ENCODE peak calls at places on chromosomes 16 and 17, in nine cellular contexts. T is heart left ventricle, U is RWPE1, H is astrocyte of the spinal cord, N is heart right ventricle, I is kidney, X is fibroblast of mammary gland, P is sigmoid colon, M is brain microvascular endothelial cell. V is an unnamed sample.

GRCh38 chr16:927931-928330 is 42.9 kb downstream of the LMF1 start:
- DNase-seq in T (no peak), U (no peak), H (no peak), N (no peak), I (peak; percentile 53), X (no peak), P (no peak), M (no peak), V (no peak)

GRCh38 chr16:71542377-71542776 is 16.2 kb downstream of the CHST4 start:
- DNase-seq in T (no peak), U (peak; percentile 44), H (no peak), N (peak; percentile 22), I (no peak), X (peak; percentile 47), P (no peak), M (peak; percentile 28), V (no peak)

GRCh38 chr17:6423931-6424330 is 11.0 kb downstream of the AIPL1 start:
- DNase-seq in T (no peak), U (no peak), H (no peak), N (no peak), I (no peak), X (no peak), P (no peak), M (no peak), V (no peak)

GRCh38 chr17:46030752-46031151 is 31.7 kb downstream of the STH start:
- DNase-seq in T (no peak), U (no peak), H (no peak), N (no peak), I (no peak), X (no peak), P (no peak), M (no peak), V (no peak)

GRCh38 chr17:27657620-27658019 is 26.6 kb downstream of the LGALS9 start:
- DNase-seq in T (no peak), U (no peak), H (no peak), N (no peak), I (peak; percentile 18), X (peak; percentile 9), P (no peak), M (peak; percentile 16), V (no peak)

GRCh38 chr16:56606688-56607618 is 1.4 kb upstream of the MT2A start:
- DNase-seq in T (peak; percentile 76), U (peak; percentile 94), H (peak; percentile 97), N (peak; percentile 61), I (peak; percentile 95), X (peak; percentile 100), P (peak; percentile 95), M (peak; percentile 97), V (no peak)

GRCh38 chr16:21673469-21673868 is 9.7 kb downstream of the OTOA start:
- DNase-seq in T (no peak), U (no peak), H (no peak), N (no peak), I (no peak), X (no peak), P (no peak), M (no peak), V (no peak)

GRCh38 chr17:1107083-1107776 is 72.6 kb downstream of the ABR start:
- DNase-seq in T (no peak), U (no peak), H (no peak), N (no peak), I (no peak), X (no peak), P (no peak), M (no peak), V (no peak)

GRCh38 chr16:89510526-89510925 is 2.3 kb downstream of the SPG7 start:
- DNase-seq in T (no peak), U (no peak), H (no peak), N (no peak), I (no peak), X (no peak), P (no peak), M (no peak), V (no peak)

GRCh38 chr16:1890701-1891035 is 18.7 kb upstream of the MEIOB start:
- DNase-seq in T (peak; percentile 7), U (no peak), H (no peak), N (no peak), I (no peak), X (no peak), P (no peak), M (no peak), V (no peak)

GRCh38 chr17:74770498-74771318 is 5.4 kb downstream of the NAT9 start:
- DNase-seq in T (peak; percentile 85), U (peak; percentile 69), H (peak; percentile 51), N (peak; percentile 75), I (peak; percentile 86), X (peak; percentile 28), P (no peak), M (no peak), V (no peak)

GRCh38 chr17:50261051-50261915 is 13.0 kb upstream of the TMEM92 start:
- DNase-seq in T (no peak), U (no peak), H (no peak), N (no peak), I (peak; percentile 35), X (no peak), P (no peak), M (no peak), V (no peak)

GRCh38 chr16:54026456-54026855 is 260.1 kb downstream of the IRX3 start:
- DNase-seq in T (no peak), U (no peak), H (peak; percentile 40), N (no peak), I (no peak), X (peak; percentile 6), P (no peak), M (no peak), V (no peak)

GRCh38 chr16:1458336-1458976 is 14.1 kb upstream of the CCDC154 start:
- DNase-seq in T (no peak), U (no peak), H (no peak), N (no peak), I (peak; percentile 58), X (peak; percentile 57), P (no peak), M (no peak), V (no peak)

DNA sequence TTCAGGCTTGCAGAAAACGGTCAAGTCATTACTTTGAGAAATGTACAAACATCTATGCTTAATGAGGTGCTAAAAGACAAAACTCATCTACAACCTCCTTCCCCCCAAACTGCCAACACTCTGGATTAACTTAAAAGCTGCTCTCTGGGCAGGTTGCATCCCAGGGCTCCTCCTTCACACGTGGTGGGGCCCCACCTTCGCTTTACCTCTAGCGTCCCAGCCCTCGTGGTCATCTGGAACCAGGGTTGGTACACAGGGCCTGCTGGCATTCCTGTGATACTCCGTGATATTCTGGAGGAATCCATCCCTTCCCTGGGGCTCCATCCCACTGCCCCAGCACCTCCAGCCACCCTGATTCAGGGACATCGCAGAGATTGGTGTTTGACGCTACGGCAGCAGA is 4.8 kb downstream of the METRNL start:
- DNase-seq in T (no peak), U (no peak), H (no peak), N (no peak), I (no peak), X (no peak), P (no peak), M (no peak), V (no peak)
- TF ChIP-seq CTCF in T (no peak), U (no peak), H (no peak), N (no peak), I (no peak), X (no peak), P (no peak), M (no peak), V (no peak)

GRCh38 chr17:61005358-61005757 is 327.7 kb downstream of the BCAS3 start:
- DNase-seq in T (no peak), U (no peak), H (no peak), N (peak; percentile 24), I (no peak), X (no peak), P (no peak), M (peak; percentile 15), V (no peak)

GRCh38 chr17:61000911-61001310 is 323.3 kb downstream of the BCAS3 start:
- DNase-seq in T (no peak), U (peak; percentile 0), H (peak; percentile 43), N (no peak), I (no peak), X (peak; percentile 89), P (no peak), M (peak; percentile 44), V (no peak)

GRCh38 chr17:61007980-61008379 is 330.3 kb downstream of the BCAS3 start:
- DNase-seq in T (no peak), U (no peak), H (peak; percentile 47), N (no peak), I (no peak), X (peak; percentile 20), P (no peak), M (peak; percentile 21), V (no peak)

DNA sequence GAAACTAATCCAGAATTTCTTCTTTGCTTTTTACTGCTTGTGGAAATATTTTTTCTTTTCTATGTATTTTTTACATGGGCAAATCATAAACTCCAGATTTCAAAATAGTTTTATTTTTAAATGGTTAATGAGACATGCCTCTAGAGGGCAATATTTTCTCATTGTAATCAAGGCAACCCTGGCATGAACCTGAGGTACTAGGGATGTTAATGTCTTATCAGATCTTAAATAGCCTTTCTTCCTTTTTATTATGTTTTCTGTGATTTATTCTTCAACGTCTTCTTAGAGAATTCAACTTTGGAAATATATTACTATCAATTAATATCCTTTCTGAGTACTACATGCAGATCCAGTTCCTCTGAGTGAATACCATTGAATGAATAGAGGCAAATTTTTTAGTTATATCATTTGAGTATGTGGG is 324.7 kb downstream of the BCAS3 start:
- DNase-seq in T (no peak), U (peak; percentile 12), H (peak; percentile 63), N (no peak), I (no peak), X (peak; percentile 65), P (no peak), M (peak; percentile 24), V (no peak)
- TF ChIP-seq CTCF in T (peak; percentile 71), U (peak; percentile 75), H (peak; percentile 32), N (peak; percentile 54), I (peak; percentile 51), X (peak; percentile 37), P (no peak), M (peak; percentile 32), V (peak; percentile 70)

DNA sequence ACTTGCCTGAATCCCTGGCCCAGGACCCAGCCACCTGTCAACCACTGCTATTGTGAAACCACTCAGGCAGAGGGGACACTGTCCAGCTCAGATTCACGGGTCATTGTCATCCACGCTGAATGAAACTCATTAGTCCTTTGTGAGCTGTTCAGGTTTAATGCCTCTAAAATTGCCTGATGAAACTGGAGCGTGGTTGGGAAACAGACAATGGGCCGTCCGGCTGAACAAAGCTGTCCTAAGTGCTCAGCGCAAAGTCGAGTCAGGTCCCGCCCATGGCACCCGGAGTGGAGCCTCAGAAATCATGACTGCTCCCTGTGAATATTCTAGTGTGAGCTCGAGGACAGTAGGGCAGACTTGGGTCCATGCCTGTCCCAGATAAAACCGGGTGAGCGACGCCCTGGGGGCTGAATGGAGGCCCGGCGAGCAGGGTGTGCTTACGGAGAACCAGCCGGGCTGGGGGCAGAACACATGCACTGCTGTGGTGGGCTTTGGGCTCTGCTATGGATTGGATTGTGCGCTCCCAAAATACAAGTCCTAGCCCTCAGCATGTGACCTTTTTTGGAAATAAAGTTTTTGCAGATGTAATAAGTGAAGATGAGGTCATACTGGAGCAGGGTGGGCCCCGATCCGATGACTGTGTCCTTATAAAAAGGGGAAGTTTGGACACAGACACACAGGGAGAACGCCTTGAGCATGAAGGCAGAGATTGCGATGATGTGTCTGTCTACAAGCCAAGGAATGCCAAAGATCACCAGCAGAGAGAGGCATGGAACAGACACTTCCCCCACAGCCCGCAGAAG is 12.9 kb upstream of the CMIP start:
- DNase-seq in T (no peak), U (no peak), H (peak; percentile 60), N (no peak), I (peak; percentile 45), X (peak; percentile 80), P (peak; percentile 78), M (peak; percentile 62), V (peak; percentile 91)
- TF ChIP-seq CTCF in T (no peak), U (no peak), H (no peak), N (no peak), I (no peak), X (no peak), P (no peak), M (no peak), V (no peak)

GRCh38 chr16:85687651-85688471 is 893 bp downstream of the GINS2 start:
- DNase-seq in T (no peak), U (no peak), H (no peak), N (no peak), I (peak; percentile 75), X (no peak), P (no peak), M (no peak), V (no peak)
- TF ChIP-seq CTCF in T (no peak), U (no peak), H (no peak), N (no peak), I (no peak), X (no peak), P (no peak), M (no peak), V (no peak)

V was measured in CD14-positive monocyte.